ENCODE peak calls at places on chromosomes 11 and 22, in four cellular contexts. R is lower leg skin, Q is upper lobe of right lung, E is GM23338. U is an unnamed sample.
A peak's percentile ranks its signal among the peaks of the same experiment; 100 is the strongest.

GRCh38 chr11:65646921-65647701 is 9.2 kb downstream of the SIPA1 start:
- DNase-seq in Q (peak; percentile 83), E (peak; percentile 86), R (no peak), U (no peak)

GRCh38 chr22:50009765-50010675 is 2.5 kb downstream of the IL17REL start:
- DNase-seq in Q (peak; percentile 60), R (no peak), E (no peak), U (no peak)

GRCh38 chr11:60124802-60125432 is 36.5 kb downstream of the MS4A2 start:
- DNase-seq in R (no peak), Q (no peak), E (no peak), U (no peak)

GRCh38 chr11:64598106-64598796 is 7.2 kb downstream of the SLC22A12 start:
- DNase-seq in E (no peak), Q (peak; percentile 50), R (no peak), U (no peak)

GRCh38 chr22:40046126-40046525 is 51.4 kb downstream of the FAM83F start:
- DNase-seq in Q (no peak), E (no peak), R (no peak), U (no peak)

GRCh38 chr11:73931039-73931645 is 19.7 kb upstream of the DNAJB13 start:
- DNase-seq in E (peak; percentile 90), Q (no peak), R (no peak), U (peak; percentile 77)

GRCh38 chr11:18775492-18776292 is 15.9 kb downstream of the PTPN5 start:
- DNase-seq in Q (peak; percentile 84), E (peak; percentile 92), R (peak; percentile 34), U (peak; percentile 27)

GRCh38 chr11:10272132-10272531 is 21.9 kb downstream of the SBF2 start:
- DNase-seq in R (no peak), E (no peak), Q (no peak), U (peak; percentile 53)

GRCh38 chr11:34493468-34493867 is 20.1 kb downstream of the ELF5 start:
- DNase-seq in E (no peak), Q (no peak), R (no peak), U (no peak)

GRCh38 chr22:48428556-48429371 is 1398.9 kb downstream of the BRD1 start:
- DNase-seq in E (no peak), R (no peak), Q (no peak), U (peak; percentile 95)

GRCh38 chr22:41508770-41509170 is 35.5 kb downstream of the POLR3H start:
- DNase-seq in Q (no peak), R (no peak), E (no peak), U (no peak)
- TF ChIP-seq CTCF in Q (no peak), R (no peak), E (no peak), U (no peak)

GRCh38 chr11:15038963-15039362 is 34.4 kb upstream of the CALCB start:
- DNase-seq in Q (no peak), R (no peak), E (peak; percentile 30), U (peak; percentile 24)
- TF ChIP-seq CTCF in Q (no peak), R (no peak), E (peak; percentile 73), U (peak; percentile 42)

DNA sequence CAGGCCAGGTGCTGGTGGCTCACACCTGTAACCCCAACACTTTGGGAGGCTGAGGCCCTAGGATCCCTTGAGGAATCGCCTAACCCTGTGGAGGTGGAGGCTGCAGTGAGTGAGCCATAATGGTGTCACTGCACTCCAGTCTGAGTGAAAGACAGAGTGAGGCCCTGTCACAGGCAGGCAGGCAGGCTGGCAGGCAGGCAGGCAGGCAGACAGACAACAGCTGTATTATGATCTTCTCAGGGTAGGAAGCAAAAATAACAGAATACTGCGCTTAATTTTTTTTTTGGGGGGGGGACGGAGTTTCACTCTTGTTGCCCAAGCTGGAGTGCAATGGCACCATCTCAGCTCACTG is 3901.6 kb upstream of the OR11H1 start:
- DNase-seq in R (no peak), E (no peak), Q (peak; percentile 59), U (no peak)
- TF ChIP-seq CTCF in R (no peak), E (no peak), Q (no peak), U (no peak)

GRCh38 chr11:77062924-77063323 is 3.8 kb upstream of the CAPN5 start:
- DNase-seq in Q (no peak), R (no peak), E (peak; percentile 40), U (no peak)
- TF ChIP-seq CTCF in Q (no peak), R (no peak), E (peak; percentile 55), U (peak; percentile 9)

GRCh38 chr11:14364322-14364721 is 5.3 kb upstream of the RRAS2 start:
- DNase-seq in R (no peak), E (no peak), Q (no peak), U (no peak)
- TF ChIP-seq CTCF in R (no peak), E (no peak), Q (no peak), U (no peak)

GRCh38 chr11:45075952-45076351 is 70.5 kb upstream of the PRDM11 start:
- DNase-seq in R (no peak), Q (no peak), E (no peak), U (no peak)
- TF ChIP-seq CTCF in R (no peak), Q (no peak), E (no peak), U (no peak)

GRCh38 chr11:134555510-134555909 is 143.5 kb upstream of the B3GAT1 start:
- DNase-seq in Q (no peak), R (no peak), E (no peak), U (no peak)
- TF ChIP-seq CTCF in Q (no peak), R (no peak), E (no peak), U (no peak)

GRCh38 chr11:96704847-96705246 is 315.0 kb downstream of the JRKL start:
- DNase-seq in R (no peak), E (peak; percentile 40), Q (no peak), U (no peak)
- TF ChIP-seq CTCF in R (no peak), E (peak; percentile 63), Q (no peak), U (no peak)

GRCh38 chr11:125968363-125968762 is 22.5 kb downstream of the VSIG10L2 start:
- DNase-seq in R (no peak), Q (no peak), E (no peak), U (no peak)

GRCh38 chr11:125975634-125976033 is 29.8 kb downstream of the VSIG10L2 start:
- DNase-seq in E (no peak), Q (no peak), R (no peak), U (no peak)

GRCh38 chr11:125974284-125974683 is 28.4 kb downstream of the VSIG10L2 start:
- DNase-seq in E (no peak), Q (no peak), R (no peak), U (no peak)

GRCh38 chr11:125967515-125967914 is 21.7 kb downstream of the VSIG10L2 start:
- DNase-seq in R (no peak), E (no peak), Q (no peak), U (no peak)

GRCh38 chr11:125971618-125972017 is 25.8 kb downstream of the VSIG10L2 start:
- DNase-seq in Q (no peak), R (no peak), E (no peak), U (no peak)
- TF ChIP-seq CTCF in Q (no peak), R (no peak), E (peak; percentile 16), U (no peak)

GRCh38 chr22:24117942-24118341 is 63.3 kb upstream of the SUSD2 start:
- DNase-seq in E (peak; percentile 78), Q (no peak), R (no peak), U (no peak)
- TF ChIP-seq CTCF in E (peak; percentile 29), Q (no peak), R (no peak), U (peak; percentile 6)